ENCODE peak calls at places on chromosomes 4 and X, in eight cellular contexts. U is NCI-H1417; Z is ecto neural progenitor cell; M is bronchial epithelial cell; Q is H54; B is fibroblast of mammary gland; C is activated T-helper 1 cell treated with anti-CD3 and anti-CD28 coated beads, Interleukin-2, amount 50 U/mL, for 16 hours; W is germinal center. N is an unnamed sample.

GRCh38 chrX:118963159-118963558 is 11.3 kb upstream of the LONRF3 start:
- DNase-seq in U (no peak), Z (no peak), M (peak), Q (no peak), B (no peak), C (no peak), W (no peak), N (no peak)

GRCh38 chr4:47551682-47552081 is 66.6 kb downstream of the ATP10D start:
- DNase-seq in U (no peak), Z (no peak), M (peak), Q (no peak), B (peak), C (no peak), W (no peak), N (no peak)

GRCh38 chr4:67035501-67035900 is 509.8 kb downstream of the CENPC start:
- DNase-seq in U (no peak), Z (no peak), M (peak), Q (no peak), B (peak), C (no peak), W (no peak), N (no peak)

GRCh38 chr4:180947421-180947820 is 1295.8 kb upstream of the TENM3 start:
- DNase-seq in U (peak), Z (no peak), M (no peak), Q (no peak), B (peak), C (no peak), W (no peak), N (no peak)

GRCh38 chrX:39201305-39201990 is 400.2 kb downstream of the MID1IP1 start:
- DNase-seq in U (no peak), Z (no peak), M (peak), Q (no peak), B (no peak), C (no peak), W (peak), N (peak)

GRCh38 chrX:97787849-97788248 is 904.1 kb downstream of the RPA4 start:
- DNase-seq in U (no peak), Z (no peak), M (no peak), Q (no peak), B (no peak), C (no peak), W (no peak), N (no peak)

GRCh38 chr4:101155368-101155767 is 192.0 kb downstream of the PPP3CA start:
- DNase-seq in U (no peak), Z (no peak), M (peak), Q (no peak), B (peak), C (no peak), W (no peak), N (no peak)

GRCh38 chr4:126647320-126647719 is 985.4 kb upstream of the INTU start:
- DNase-seq in U (no peak), Z (no peak), M (no peak), Q (no peak), B (no peak), C (no peak), W (no peak), N (no peak)

GRCh38 chr4:95640337-95640736 is 91.6 kb upstream of the UNC5C start:
- DNase-seq in U (no peak), Z (no peak), M (no peak), Q (no peak), B (no peak), C (no peak), W (no peak), N (no peak)

GRCh38 chr4:105061136-105061696 is 85.5 kb upstream of the TET2 start:
- DNase-seq in U (no peak), Z (no peak), M (peak), Q (no peak), B (peak), C (no peak), W (peak), N (no peak)

GRCh38 chr4:25563071-25563564 is 92.5 kb upstream of the SLC34A2 start:
- DNase-seq in U (peak), Z (no peak), M (peak), Q (no peak), B (no peak), C (no peak), W (no peak), N (no peak)

N was measured in Jurkat, Clone E6-1.